ENCODE peak calls at places on chromosomes 12 and 14, in six cellular contexts. L is GM12878, Y is K562, N is HepG2, J is H1, A is GM12891. R is an unnamed sample.

GRCh38 chr14:105839425-105840265 is 313.3 kb downstream of the TMEM121 start:
- DNase-seq in L (no peak), Y (no peak), N (no peak), J (no peak), A (no peak), R (no peak)

GRCh38 chr12:79858518-79858917 is 76.4 kb downstream of the PPP1R12A start:
- DNase-seq in L (no peak), Y (no peak), N (peak), J (no peak), A (no peak), R (no peak)

GRCh38 chr12:91400249-91400648 is 217.6 kb upstream of the DCN start:
- DNase-seq in L (no peak), Y (no peak), N (no peak), J (no peak), A (no peak), R (no peak)

GRCh38 chr12:8012910-8013309 is 19.6 kb upstream of the FOXJ2 start:
- DNase-seq in L (no peak), Y (no peak), N (no peak), J (no peak), A (no peak), R (no peak)

GRCh38 chr12:102690267-102690666 is 209.9 kb upstream of the IGF1 start:
- DNase-seq in L (no peak), Y (no peak), N (no peak), J (no peak), A (no peak), R (no peak)

GRCh38 chr12:59182660-59183455 is 262.6 kb upstream of the LRIG3 start:
- DNase-seq in L (no peak), Y (no peak), N (no peak), J (no peak), A (no peak), R (no peak)

GRCh38 chr14:89260898-89261297 is 156.1 kb downstream of the FOXN3 start:
- DNase-seq in L (no peak), Y (no peak), N (no peak), J (no peak), A (no peak), R (no peak)

GRCh38 chr14:32950584-32950983 is 11.9 kb downstream of the NPAS3 start:
- DNase-seq in L (no peak), Y (no peak), N (no peak), J (no peak), A (no peak), R (no peak)

GRCh38 chr14:104215706-104216334 is 77.4 kb downstream of the KIF26A start:
- DNase-seq in L (no peak), Y (no peak), N (no peak), J (no peak), A (no peak), R (no peak)

GRCh38 chr14:54515670-54516069 is 6.0 kb downstream of the CGRRF1 start:
- DNase-seq in L (no peak), Y (no peak), N (no peak), J (no peak), A (no peak), R (no peak)

GRCh38 chr12:128791395-128792322 is 32.1 kb downstream of the SLC15A4 start:
- DNase-seq in L (no peak), Y (no peak), N (no peak), J (no peak), A (no peak), R (no peak)

DNA sequence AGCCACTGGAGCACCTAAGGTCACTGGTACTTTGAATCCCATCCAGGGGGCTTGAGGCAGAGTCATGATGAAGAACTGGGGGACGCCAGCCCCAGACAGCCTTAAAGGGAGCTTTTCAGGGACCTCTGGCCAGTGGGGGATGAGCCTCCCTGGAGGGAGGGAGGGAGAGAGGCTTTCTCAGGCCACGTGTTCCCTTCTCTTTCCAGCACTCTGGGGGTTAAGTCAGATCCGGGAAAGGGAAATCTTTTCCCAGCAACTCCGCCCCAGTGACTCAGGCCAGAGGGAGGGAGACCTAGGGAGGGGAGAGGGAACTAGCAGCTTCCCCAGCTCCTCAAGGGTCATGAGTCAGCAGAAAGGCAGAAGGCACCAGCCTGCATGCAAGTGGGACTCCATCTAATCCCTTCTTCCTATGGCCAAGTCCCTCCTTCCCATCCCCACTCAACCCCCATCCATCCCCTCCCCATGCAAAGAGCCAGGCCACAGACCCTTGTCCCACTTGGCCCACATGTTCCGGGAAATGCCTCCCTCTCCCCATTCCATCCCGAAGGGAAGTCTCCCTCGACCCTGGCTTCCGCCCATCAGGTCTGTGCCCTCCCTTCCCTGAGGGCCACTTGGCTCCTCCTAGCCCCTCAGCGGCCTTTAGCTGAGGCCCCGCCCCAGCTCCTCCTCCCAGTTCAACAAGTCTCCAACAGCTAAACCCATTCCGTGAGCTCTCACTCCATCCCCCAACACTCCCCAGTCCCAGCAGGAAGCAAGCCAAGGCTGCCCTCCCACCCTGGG is 5.6 kb downstream of the TNFRSF1A start:
- DNase-seq in L (no peak), Y (peak), N (peak), J (peak), A (no peak), R (no peak)
- TF ChIP-seq POLR2A in L (peak), Y (peak), N (no peak), J (no peak), A (no peak), R (no peak)

GRCh38 chr12:95557625-95558024 is 6.3 kb upstream of the USP44 start:
- DNase-seq in L (no peak), Y (no peak), N (no peak), J (no peak), A (no peak), R (no peak)
- TF ChIP-seq POLR2AphosphoS5 in L (no peak), Y (no peak), N (no peak), J (no peak), A (no peak), R (no peak)

GRCh38 chr12:55906056-55906455 is 21.6 kb downstream of the PYM1 start:
- DNase-seq in L (no peak), Y (no peak), N (no peak), J (no peak), A (no peak), R (no peak)
- TF ChIP-seq TAF1 in L (no peak), Y (no peak), N (no peak), J (no peak), A (no peak), R (no peak)

GRCh38 chr12:46266869-46267617 is 1.8 kb downstream of the SLC38A1 start:
- DNase-seq in L (no peak), Y (no peak), N (peak), J (peak), A (no peak), R (peak)
- TF ChIP-seq POLR2A in L (peak), Y (no peak), N (no peak), J (no peak), A (peak), R (peak)

GRCh38 chr14:90409209-90409730 is 12.4 kb downstream of the CALM1 start:
- DNase-seq in L (no peak), Y (no peak), N (no peak), J (no peak), A (no peak), R (no peak)
- TF ChIP-seq POLR2AphosphoS5 in L (no peak), Y (no peak), N (no peak), J (no peak), A (no peak), R (no peak)

DNA sequence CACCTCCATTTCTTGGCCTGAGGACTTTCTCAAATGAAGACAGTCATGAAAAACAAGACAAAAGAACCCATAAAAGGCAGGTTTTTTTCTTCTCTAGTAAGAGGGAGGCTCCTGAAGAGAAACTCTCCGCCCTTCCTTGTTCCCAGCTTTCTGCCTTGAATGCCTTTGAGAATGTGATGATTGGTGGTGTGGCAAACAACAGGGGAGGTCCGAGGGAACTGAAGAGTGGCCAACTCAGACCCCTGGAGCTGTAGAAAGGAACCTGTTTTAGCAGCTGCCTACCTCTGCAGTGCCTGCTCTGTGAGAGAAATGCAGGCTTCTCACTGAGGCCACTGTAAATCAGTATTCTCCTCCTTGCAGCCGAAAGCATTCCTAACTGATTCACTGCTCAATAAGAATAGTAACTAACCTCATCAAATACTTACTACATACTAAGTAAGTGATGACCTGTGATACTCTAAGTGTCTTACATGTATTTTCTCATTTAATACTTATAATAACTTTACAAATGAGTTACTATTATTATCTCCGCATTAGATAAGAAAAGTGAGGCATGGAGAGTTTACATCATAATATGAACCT is 16.7 kb upstream of the ERC1 start:
- DNase-seq in L (no peak), Y (no peak), N (no peak), J (no peak), A (no peak), R (no peak)
- TF ChIP-seq TAF1 in L (no peak), Y (no peak), N (no peak), J (no peak), A (no peak), R (no peak)

R was measured in GM12892.